ENCODE peak calls at places on chromosomes 7 and 10, in four cellular contexts. B, I, O and D are unnamed samples.
A peak's percentile ranks its signal among the peaks of the same experiment; 100 is the strongest.

GRCh38 chr7:36265720-36266119 is 112.7 kb downstream of the EEPD1 start:
- DNase-seq in O (peak; percentile 40), I (no peak), B (no peak), D (no peak)

GRCh38 chr7:19984231-19984632 is 210.8 kb upstream of the TMEM196 start:
- DNase-seq in B (peak; percentile 50), I (peak; percentile 1), O (no peak), D (no peak)

GRCh38 chr7:123673752-123674398 is 18.2 kb downstream of the LMOD2 start:
- DNase-seq in O (no peak), B (no peak), I (no peak), D (no peak)

GRCh38 chr10:76547352-76547972 is 1090.1 kb downstream of the KCNMA1 start:
- DNase-seq in O (peak; percentile 74), B (peak; percentile 84), I (peak; percentile 85), D (no peak)

GRCh38 chr7:90736968-90737939 is 141.1 kb downstream of the CDK14 start:
- DNase-seq in B (no peak), O (no peak), I (no peak), D (peak; percentile 86)

GRCh38 chr7:114789942-114790341 is 132.0 kb upstream of the MDFIC start:
- DNase-seq in O (no peak), B (no peak), I (no peak), D (no peak)

GRCh38 chr7:132240262-132240661 is 336.0 kb downstream of the PLXNA4 start:
- DNase-seq in B (no peak), O (no peak), I (no peak), D (no peak)

GRCh38 chr10:1217661-1218060 is 161.5 kb downstream of the WDR37 start:
- DNase-seq in O (no peak), B (no peak), I (no peak), D (no peak)

GRCh38 chr7:133815677-133816210 is 311.4 kb upstream of the LRGUK start:
- DNase-seq in I (no peak), B (no peak), O (peak; percentile 97), D (no peak)

GRCh38 chr7:134920026-134920758 is 66.1 kb upstream of the AGBL3 start:
- DNase-seq in B (no peak), I (no peak), O (no peak), D (no peak)

GRCh38 chr10:7856685-7857084 is 38.4 kb downstream of the TAF3 start:
- DNase-seq in O (no peak), I (no peak), B (no peak), D (no peak)

GRCh38 chr10:46090258-46090812 is 44.3 kb upstream of the MSMB start:
- DNase-seq in B (no peak), O (no peak), I (no peak), D (no peak)

GRCh38 chr10:79024716-79025112 is 44.1 kb upstream of the ZMIZ1 start:
- DNase-seq in O (no peak), B (no peak), I (no peak), D (no peak)

GRCh38 chr10:79098596-79099015 is 29.8 kb downstream of the ZMIZ1 start:
- DNase-seq in O (no peak), B (no peak), I (no peak), D (peak; percentile 57)

DNA sequence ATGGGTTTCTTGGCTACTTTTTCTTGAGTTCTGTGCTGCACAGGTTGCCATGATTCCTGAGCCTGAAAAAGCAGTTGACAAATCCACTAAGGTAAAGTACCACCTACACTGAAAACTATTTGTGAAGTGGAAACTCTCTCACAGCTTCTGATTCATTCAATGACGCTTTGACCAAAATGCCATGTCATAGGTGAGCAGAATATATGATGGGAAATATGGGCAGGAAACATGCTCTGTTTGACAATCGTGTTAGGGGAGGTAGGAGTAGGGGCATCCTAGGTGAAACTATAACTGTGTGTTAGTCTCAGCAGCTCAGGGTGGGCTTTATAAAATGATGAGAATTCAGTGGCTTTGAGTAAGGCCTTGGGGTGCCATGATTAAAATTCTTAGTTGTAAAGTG is 69.6 kb upstream of the ELMO1 start:
- DNase-seq in O (no peak), B (no peak), I (no peak), D (no peak)
- TF ChIP-seq ETV6 in O (no peak), B (no peak), I (no peak), D (no peak)

GRCh38 chr7:25028370-25028971 is 48.5 kb upstream of the OSBPL3 start:
- DNase-seq in O (peak; percentile 76), B (no peak), I (peak; percentile 16), D (no peak)

GRCh38 chr7:25031007-25031406 is 51.0 kb upstream of the OSBPL3 start:
- DNase-seq in I (no peak), O (no peak), B (no peak), D (peak; percentile 61)

GRCh38 chr7:25029075-25029474 is 49.1 kb upstream of the OSBPL3 start:
- DNase-seq in B (no peak), I (no peak), O (no peak), D (no peak)

GRCh38 chr7:25026156-25026555 is 46.2 kb upstream of the OSBPL3 start:
- DNase-seq in B (peak; percentile 48), I (no peak), O (no peak), D (no peak)

GRCh38 chr7:25025218-25025671 is 45.3 kb upstream of the OSBPL3 start:
- DNase-seq in B (no peak), I (no peak), O (peak; percentile 96), D (no peak)
- TF ChIP-seq ETV6 in B (no peak), I (no peak), O (no peak), D (no peak)

DNA sequence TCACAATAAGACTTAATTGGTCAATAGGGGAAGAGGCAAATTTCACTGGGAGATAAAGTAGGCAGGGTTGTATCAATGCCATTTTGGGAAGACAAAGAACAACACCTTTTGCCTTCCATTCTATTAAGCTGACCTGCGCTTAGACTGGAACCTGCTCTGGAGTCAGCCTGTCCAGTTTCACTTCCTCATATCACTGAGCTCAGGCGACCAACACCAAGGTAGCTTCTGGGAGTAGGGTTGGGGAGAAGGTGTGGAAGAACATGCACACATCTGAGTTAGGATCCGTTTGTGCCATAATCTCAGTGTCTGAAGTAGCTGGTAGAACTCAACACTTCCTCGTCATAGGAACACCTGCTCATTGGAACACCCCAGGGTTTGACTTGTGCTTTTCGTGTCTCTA is 527.4 kb upstream of the IGFBP3 start:
- DNase-seq in B (no peak), I (no peak), O (no peak), D (no peak)
- TF ChIP-seq ETV6 in B (no peak), I (no peak), O (no peak), D (no peak)

GRCh38 chr10:93268021-93268420 is 194.3 kb downstream of the CYP26A1 start:
- DNase-seq in I (no peak), O (no peak), B (no peak), D (no peak)

GRCh38 chr10:93272884-93273675 is 199.4 kb downstream of the CYP26A1 start:
- DNase-seq in I (no peak), O (no peak), B (peak; percentile 66), D (no peak)

GRCh38 chr10:93274419-93274818 is 200.7 kb downstream of the CYP26A1 start:
- DNase-seq in B (no peak), O (no peak), I (no peak), D (no peak)

GRCh38 chr10:93269281-93269680 is 195.6 kb downstream of the CYP26A1 start:
- DNase-seq in B (no peak), O (no peak), I (no peak), D (no peak)

DNA sequence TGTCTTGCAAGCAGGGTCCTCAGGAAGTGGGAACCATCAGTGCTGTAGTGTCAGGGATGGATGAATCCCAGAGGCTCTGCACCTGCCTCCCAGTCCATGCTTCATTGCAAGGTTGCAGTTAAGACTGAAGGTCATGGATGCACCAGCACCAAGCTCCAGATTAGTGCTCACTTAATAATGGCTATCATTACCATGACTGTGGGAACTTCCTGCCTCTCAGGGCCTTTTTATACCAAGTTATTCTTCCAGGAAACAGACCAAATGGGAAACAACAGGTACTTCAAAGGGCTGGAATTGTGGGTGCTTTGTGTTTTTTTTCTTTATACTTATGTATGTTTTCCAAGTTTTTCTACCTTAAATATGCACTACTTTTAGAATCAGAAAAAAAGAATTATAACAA is 197.7 kb downstream of the CYP26A1 start:
- DNase-seq in O (no peak), B (no peak), I (no peak), D (no peak)
- TF ChIP-seq ETV6 in O (no peak), B (no peak), I (no peak), D (no peak)

GRCh38 chr7:8172372-8173354 is 89.3 kb downstream of the ICA1 start:
- DNase-seq in I (no peak), O (no peak), B (no peak), D (no peak)

GRCh38 chr7:8178353-8178752 is 83.6 kb downstream of the ICA1 start:
- DNase-seq in I (no peak), B (no peak), O (no peak), D (no peak)

GRCh38 chr7:8175929-8176369 is 86.0 kb downstream of the ICA1 start:
- DNase-seq in O (peak; percentile 61), I (no peak), B (no peak), D (no peak)

GRCh38 chr7:8177109-8177933 is 84.6 kb downstream of the ICA1 start:
- DNase-seq in B (no peak), I (peak; percentile 33), O (no peak), D (no peak)

GRCh38 chr7:8176370-8177081 is 85.4 kb downstream of the ICA1 start:
- DNase-seq in B (no peak), O (no peak), I (no peak), D (peak; percentile 96)
- TF ChIP-seq ETV6 in B (no peak), O (no peak), I (no peak), D (no peak)

GRCh38 chr10:99393036-99393435 is 37.4 kb downstream of the GOT1 start:
- DNase-seq in O (no peak), B (peak; percentile 24), I (no peak), D (no peak)
- TF ChIP-seq ETV6 in O (no peak), B (no peak), I (no peak), D (no peak)

DNA sequence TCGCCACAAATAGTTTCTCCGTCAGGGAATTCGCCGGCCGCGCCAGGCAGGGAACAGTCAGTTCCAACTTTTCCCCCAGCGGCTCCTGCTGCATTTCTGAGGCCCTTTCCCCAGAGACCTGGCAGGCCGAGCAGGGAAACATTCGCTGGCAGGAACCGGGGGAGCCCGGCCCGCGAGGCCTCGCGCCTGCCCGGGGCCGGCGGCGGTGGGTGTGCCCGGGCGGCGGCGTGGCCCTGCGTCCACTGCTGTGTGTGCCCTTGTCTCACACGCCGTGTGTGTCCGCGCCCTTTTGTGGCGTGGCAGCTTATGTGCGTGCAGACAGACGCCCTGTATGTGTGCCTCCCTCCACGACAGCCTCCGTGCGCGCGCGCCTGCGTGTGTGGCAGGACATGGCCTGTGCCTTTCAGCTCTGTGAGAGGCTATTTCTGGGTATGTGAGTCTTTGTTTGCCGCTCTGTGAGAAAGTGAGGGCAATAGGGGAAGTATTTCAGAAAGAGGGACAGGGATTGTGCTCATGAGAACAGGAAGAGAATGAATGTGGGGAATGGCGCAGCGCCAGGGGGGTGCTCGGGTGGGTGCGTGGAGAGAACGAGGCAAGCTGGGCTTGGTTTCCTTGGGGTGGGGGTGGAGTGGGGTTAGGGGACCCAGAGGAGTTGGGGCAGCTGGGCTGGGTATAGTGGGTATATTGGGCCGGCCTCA is 689 bp upstream of the SMARCD3 start:
- DNase-seq in O (no peak), I (peak; percentile 56), B (no peak), D (no peak)
- TF ChIP-seq ETV6 in O (no peak), I (no peak), B (no peak), D (no peak)